ENCODE peak calls at places on chromosomes 2 and 18, in seven cellular contexts. J is GM23338, I is fibroblast of lung, G is PC-9, S is MM.1S, K is DND-41, A is neural progenitor cell. D is an unnamed sample.

GRCh38 chr18:45755936-45756335 is 32.0 kb downstream of the SLC14A1 start:
- DNase-seq in G (peak; percentile 5), I (peak; percentile 89), A (no peak), K (no peak), J (no peak), S (no peak), D (peak; percentile 46)

GRCh38 chr2:162261032-162261945 is 18.0 kb upstream of the FAP start:
- DNase-seq in S (peak; percentile 64), J (peak; percentile 2), A (no peak), K (peak; percentile 5), G (peak; percentile 22), I (peak; percentile 71), D (peak; percentile 86)

GRCh38 chr2:176020400-176020799 is 18.3 kb upstream of the LNPK start:
- DNase-seq in G (no peak), A (no peak), K (no peak), J (no peak), I (no peak), S (no peak), D (no peak)

GRCh38 chr2:241898681-241899270 is 29.2 kb downstream of the RTP5 start:
- DNase-seq in S (no peak), K (no peak), A (no peak), G (no peak), J (no peak), I (no peak), D (no peak)

GRCh38 chr18:73908323-73908722 is 239.3 kb downstream of the FBXO15 start:
- DNase-seq in G (peak; percentile 14), J (peak; percentile 76), K (peak; percentile 35), I (peak; percentile 41), A (peak; percentile 71), S (no peak), D (peak; percentile 65)

GRCh38 chr2:75241696-75242095 is 42.4 kb upstream of the TACR1 start:
- DNase-seq in K (no peak), A (no peak), I (peak; percentile 13), G (no peak), J (peak; percentile 62), S (peak; percentile 38), D (peak; percentile 17)

GRCh38 chr18:66587430-66587829 is 16.5 kb downstream of the CDH19 start:
- DNase-seq in A (no peak), S (no peak), G (no peak), I (no peak), J (no peak), K (no peak), D (no peak)

GRCh38 chr2:86031151-86031550 is 74.5 kb downstream of the POLR1A start:
- DNase-seq in G (no peak), K (no peak), A (no peak), S (no peak), I (no peak), J (no peak), D (no peak)

GRCh38 chr2:85340034-85340892 is 12.5 kb upstream of the TGOLN2 start:
- DNase-seq in S (no peak), G (no peak), I (no peak), J (no peak), A (no peak), K (no peak), D (peak; percentile 45)

GRCh38 chr2:242024751-242025355 is 155.3 kb downstream of the RTP5 start:
- DNase-seq in K (no peak), G (no peak), S (no peak), J (no peak), I (no peak), A (no peak), D (no peak)

GRCh38 chr18:43661570-43661969 is 384.3 kb upstream of the SYT4 start:
- DNase-seq in A (peak; percentile 53), K (peak; percentile 31), S (peak; percentile 43), G (peak; percentile 9), J (peak; percentile 77), I (peak; percentile 71), D (peak; percentile 71)

GRCh38 chr2:33022989-33023731 is 76.4 kb downstream of the LTBP1 start:
- DNase-seq in J (no peak), G (no peak), K (no peak), A (no peak), S (no peak), I (peak; percentile 94), D (peak; percentile 91)

GRCh38 chr2:75464348-75464946 is 96.3 kb downstream of the EVA1A start:
- DNase-seq in J (no peak), A (no peak), S (no peak), G (no peak), I (peak; percentile 28), K (peak; percentile 36), D (peak; percentile 58)

GRCh38 chr18:69233465-69234054 is 167.1 kb upstream of the DOK6 start:
- DNase-seq in S (no peak), I (peak; percentile 46), J (no peak), A (no peak), K (no peak), G (no peak), D (peak; percentile 41)

DNA sequence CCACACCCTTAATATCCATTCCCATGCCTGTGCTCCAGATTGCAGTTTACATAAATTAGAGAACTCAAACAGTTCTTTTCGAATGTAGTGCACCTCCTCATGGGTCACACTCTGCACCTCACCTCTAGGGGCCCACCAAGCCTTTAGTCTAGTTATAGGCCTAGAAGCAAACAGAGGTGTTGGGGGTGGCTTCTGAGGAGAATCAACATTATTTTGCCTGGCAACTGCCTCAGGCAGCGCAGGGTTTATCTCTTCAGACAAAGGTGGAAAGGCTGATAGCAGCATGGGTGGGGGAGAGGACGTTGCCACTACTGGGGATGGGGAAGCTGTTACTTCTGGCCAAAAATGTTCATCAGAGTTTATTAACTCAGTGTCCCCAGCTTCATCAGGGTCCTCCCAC is 5.0 kb upstream of the GYPC start:
- DNase-seq in K (no peak), I (no peak), J (no peak), A (no peak), G (no peak), S (no peak), D (no peak)
- H3K4me3 ChIP-seq in K (no peak overlapping the region), I (no peak overlapping the region), J (no peak overlapping the region), A (no peak overlapping the region), G (no peak overlapping the region), S (no peak overlapping the region), D (no peak overlapping the region)

GRCh38 chr18:59139615-59140286 is at the start of gene SEC11C:
- DNase-seq in I (peak; percentile 94), G (peak; percentile 91), S (peak; percentile 99), A (peak; percentile 98), K (peak; percentile 95), J (peak; percentile 98), D (peak; percentile 98)

GRCh38 chr18:59142274-59142673 is 2.6 kb downstream of the SEC11C start:
- DNase-seq in A (no peak), K (no peak), J (no peak), I (no peak), G (no peak), S (peak; percentile 68), D (no peak)

GRCh38 chr18:59139291-59139614 is 431 bp upstream of the SEC11C start:
- DNase-seq in K (peak; percentile 90), S (peak; percentile 93), A (peak; percentile 93), I (peak; percentile 81), G (peak; percentile 79), J (peak; percentile 94), D (peak; percentile 91)

GRCh38 chr18:59141294-59142068 is 1.8 kb downstream of the SEC11C start:
- DNase-seq in A (no peak), K (no peak), J (no peak), S (peak; percentile 87), G (no peak), I (no peak), D (no peak)

GRCh38 chr18:59140287-59140885 is 702 bp downstream of the SEC11C start:
- DNase-seq in J (peak; percentile 59), A (peak; percentile 64), K (no peak), I (peak; percentile 53), S (peak; percentile 20), G (peak; percentile 10), D (peak; percentile 61)
- TF ChIP-seq EZH2 in J (no peak), A (no peak), K (no peak), I (no peak), S (no peak), G (no peak), D (no peak)

DNA sequence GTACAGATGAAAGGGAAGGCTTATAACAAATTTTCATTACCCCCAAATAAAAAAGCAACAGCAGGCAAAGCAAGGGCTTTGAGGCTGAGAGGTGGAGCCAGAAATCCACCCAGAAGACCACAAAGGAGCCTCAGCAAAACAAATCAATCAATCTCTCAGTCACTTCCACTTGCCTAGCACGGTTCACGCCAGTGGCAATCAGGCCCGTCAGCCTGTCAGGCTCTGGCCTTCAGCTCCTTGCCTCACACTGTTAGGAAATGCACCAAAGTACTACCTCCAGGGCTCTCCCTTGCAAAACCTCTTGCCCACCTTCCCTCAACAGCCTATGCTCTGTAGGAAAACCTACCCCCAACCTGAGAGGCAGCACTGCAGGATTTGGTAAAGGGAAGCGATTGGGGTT is 253.4 kb upstream of the ZNF521 start:
- DNase-seq in J (no peak), S (no peak), G (no peak), A (no peak), I (no peak), K (no peak), D (no peak)
- H2AFZ ChIP-seq in J (peak overlapping the region; percentile 81), S (no peak overlapping the region), G (no peak overlapping the region), A (peak overlapping the region; percentile 45), I (no peak overlapping the region), K (no peak overlapping the region), D (no peak overlapping the region)

GRCh38 chr2:144438722-144439508 is 81.0 kb downstream of the ZEB2 start:
- DNase-seq in J (no peak), A (no peak), I (no peak), S (no peak), K (no peak), G (no peak), D (no peak)
- H3K4me3 ChIP-seq in J (no peak overlapping the region), A (no peak overlapping the region), I (no peak overlapping the region), S (no peak overlapping the region), K (no peak overlapping the region), G (no peak overlapping the region), D (no peak overlapping the region)

DNA sequence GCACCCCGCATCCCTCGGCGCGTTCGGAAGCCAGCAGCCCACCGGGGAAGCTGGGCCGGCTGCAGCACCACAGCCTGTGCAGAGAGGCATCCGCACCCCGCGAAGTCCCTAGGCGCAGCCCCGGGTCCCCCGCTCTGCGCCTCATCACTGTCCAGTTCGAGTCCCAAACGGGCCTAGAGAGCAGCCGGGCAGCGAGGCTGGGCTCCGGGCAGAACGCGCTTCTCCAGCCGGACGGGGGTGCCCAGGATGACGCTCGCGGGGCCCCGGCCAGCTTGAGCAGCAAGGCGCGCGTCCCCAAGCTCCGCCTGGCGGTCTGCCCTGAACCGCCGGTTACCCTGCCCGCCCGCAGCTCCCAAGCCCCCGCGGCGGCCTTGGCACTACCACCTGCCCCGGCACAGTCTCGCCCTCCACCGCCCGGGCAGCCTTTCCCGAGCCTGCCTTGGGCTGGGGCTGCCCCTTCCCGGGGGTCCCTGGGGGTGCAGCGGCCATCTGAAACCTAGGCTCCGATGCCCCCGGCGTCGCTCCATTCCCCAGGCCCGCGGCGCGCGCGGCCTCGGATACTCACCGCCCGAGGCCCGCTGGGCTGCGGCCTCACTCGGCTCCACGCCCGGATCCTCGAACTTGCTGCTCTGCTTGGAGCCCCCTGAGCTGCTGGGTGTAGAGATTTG is 600 bp downstream of the SLC16A14 start:
- DNase-seq in K (peak; percentile 19), I (peak; percentile 51), G (peak; percentile 42), A (peak; percentile 79), S (peak; percentile 70), J (peak; percentile 82), D (peak; percentile 61)
- TF ChIP-seq EZH2 in K (peak; percentile 19), I (no peak), G (no peak), A (peak; percentile 70), S (no peak), J (peak; percentile 24), D (no peak)

GRCh38 chr2:144364988-144365738 is 154.8 kb downstream of the ZEB2 start:
- DNase-seq in J (no peak), A (no peak), G (no peak), K (no peak), S (no peak), I (peak; percentile 90), D (peak; percentile 19)
- H2AFZ ChIP-seq in J (peak overlapping the region; percentile 80), A (no peak overlapping the region), G (no peak overlapping the region), K (no peak overlapping the region), S (no peak overlapping the region), I (no peak overlapping the region), D (no peak overlapping the region)

GRCh38 chr18:63157293-63158011 is 162.1 kb downstream of the BCL2 start:
- DNase-seq in S (peak; percentile 92), J (no peak), A (no peak), K (no peak), G (no peak), I (no peak), D (no peak)
- H3K4me3 ChIP-seq in S (peak overlapping the region; percentile 57), J (no peak overlapping the region), A (no peak overlapping the region), K (no peak overlapping the region), G (no peak overlapping the region), I (no peak overlapping the region), D (no peak overlapping the region)

D was measured in GM23248.